ENCODE peak calls at places on chromosome 19, in five cellular contexts. M is small intestine, G is osteocyte, R is ascending aorta, A is lower leg skin. Z is an unnamed sample.

GRCh38 chr19:3285647-3286176 is 61.3 kb downstream of the CELF5 start:
- DNase-seq in R (no peak), G (no peak), A (no peak), M (no peak), Z (no peak)

GRCh38 chr19:1177322-1178114 is 3.5 kb upstream of the SBNO2 start:
- DNase-seq in A (peak), G (no peak), R (peak), M (no peak), Z (no peak)

GRCh38 chr19:29665215-29665825 is at the start of gene PLEKHF1:
- DNase-seq in M (peak), R (peak), A (peak), G (peak), Z (peak)

GRCh38 chr19:19528721-19529490 is at the start of gene YJEFN3:
- DNase-seq in R (no peak), G (no peak), M (no peak), A (no peak), Z (no peak)

GRCh38 chr19:16025108-16026101 is 50.9 kb upstream of the TPM4 start:
- DNase-seq in G (no peak), A (no peak), M (peak), R (peak), Z (no peak)

GRCh38 chr19:46967578-46968018 is 52.0 kb upstream of the NPAS1 start:
- DNase-seq in R (no peak), A (no peak), G (no peak), M (peak), Z (peak)

GRCh38 chr19:32309711-32310390 is 35.6 kb upstream of the ZNF507 start:
- DNase-seq in R (no peak), G (no peak), A (peak), M (no peak), Z (no peak)

GRCh38 chr19:15297416-15298224 is 34.7 kb downstream of the BRD4 start:
- DNase-seq in R (no peak), G (no peak), M (peak), A (no peak), Z (no peak)

GRCh38 chr19:8515317-8515716 is 1.4 kb upstream of the ZNF414 start:
- DNase-seq in G (no peak), R (no peak), A (no peak), M (no peak), Z (no peak)

GRCh38 chr19:55358493-55358892 is 4.0 kb upstream of the COX6B2 start:
- DNase-seq in R (no peak), G (no peak), M (no peak), A (no peak), Z (no peak)

GRCh38 chr19:47032171-47032811 is 12.7 kb downstream of the NPAS1 start:
- DNase-seq in G (no peak), M (peak), R (no peak), A (no peak), Z (no peak)

GRCh38 chr19:2302319-2303208 is 5.4 kb downstream of the LINGO3 start:
- DNase-seq in R (peak), A (no peak), M (no peak), G (no peak), Z (no peak)

GRCh38 chr19:8821748-8822241 is 10.3 kb downstream of the ZNF558 start:
- DNase-seq in A (no peak), R (no peak), G (peak), M (no peak), Z (no peak)

GRCh38 chr19:46191972-46192371 is 37.6 kb upstream of the IGFL1 start:
- DNase-seq in R (no peak), G (no peak), A (no peak), M (no peak), Z (no peak)

GRCh38 chr19:13154911-13155471 is 4.8 kb downstream of the IER2 start:
- DNase-seq in R (peak), G (no peak), A (peak), M (peak), Z (peak)

GRCh38 chr19:54123682-54124081 is 8.1 kb downstream of the PRPF31 start:
- DNase-seq in G (no peak), A (no peak), R (no peak), M (no peak), Z (no peak)

GRCh38 chr19:49713236-49713845 is 22.4 kb downstream of the CPT1C start:
- DNase-seq in A (no peak), M (no peak), G (no peak), R (no peak), Z (no peak)

GRCh38 chr19:3075605-3076431 is 13.5 kb upstream of the TLE5 start:
- DNase-seq in G (no peak), A (no peak), M (peak), R (no peak), Z (no peak)

GRCh38 chr19:10289167-10289835 is 451 bp upstream of the ICAM5 start:
- DNase-seq in A (peak), M (no peak), R (no peak), G (peak), Z (no peak)

Z was measured in tibial nerve.